ENCODE peak calls at places on chromosomes 16 and 17, in four cellular contexts. U is GM12865, Y is fibroblast of the aortic adventitia, S is Peyer's patch. N is an unnamed sample.
A peak's percentile ranks its signal among the peaks of the same experiment; 100 is the strongest.

GRCh38 chr17:15264542-15264941 is 584 bp downstream of the PMP22 start:
- DNase-seq in Y (no peak), S (no peak), U (no peak), N (no peak)

GRCh38 chr17:57987582-57988300 is at the start of gene VEZF1:
- DNase-seq in U (peak; percentile 86), Y (peak; percentile 44), S (peak; percentile 69), N (peak; percentile 44)

GRCh38 chr17:45432405-45433113 is at the start of gene ARHGAP27:
- DNase-seq in U (no peak), Y (no peak), S (peak; percentile 52), N (peak; percentile 10)

GRCh38 chr16:1331712-1332617 is 1.5 kb upstream of the BAIAP3 start:
- DNase-seq in U (peak; percentile 94), Y (no peak), S (peak; percentile 97), N (peak; percentile 28)

GRCh38 chr17:62963296-62963695 is 2.7 kb upstream of the TANC2 start:
- DNase-seq in Y (peak; percentile 75), S (no peak), U (no peak), N (peak; percentile 94)

GRCh38 chr17:354651-355556 is 2.3 kb upstream of the RPH3AL start:
- DNase-seq in Y (no peak), U (no peak), S (no peak), N (no peak)

GRCh38 chr16:3413730-3414379 is 12.8 kb downstream of the ZNF174 start:
- DNase-seq in U (no peak), S (no peak), Y (no peak), N (no peak)

GRCh38 chr17:67043283-67043682 is 1.1 kb upstream of the CACNG1 start:
- DNase-seq in Y (no peak), U (no peak), S (no peak), N (no peak)

GRCh38 chr16:24309222-24309905 is 53.2 kb downstream of the CACNG3 start:
- DNase-seq in Y (no peak), U (no peak), S (no peak), N (peak; percentile 25)

GRCh38 chr17:59165933-59166342 is 10.4 kb downstream of the PRR11 start:
- DNase-seq in Y (peak; percentile 66), S (peak; percentile 31), U (peak; percentile 63), N (peak; percentile 42)

GRCh38 chr16:70331588-70332358 is 14.9 kb upstream of the DDX19A start:
- DNase-seq in S (no peak), U (no peak), Y (peak; percentile 15), N (peak; percentile 12)

GRCh38 chr17:63529711-63530556 is 6.8 kb downstream of the KCNH6 start:
- DNase-seq in U (no peak), S (no peak), Y (no peak), N (no peak)

GRCh38 chr17:4950757-4951204 is at the start of gene ENO3:
- DNase-seq in S (no peak), U (no peak), Y (no peak), N (no peak)

GRCh38 chr17:19650826-19651225 is 2.3 kb downstream of the ALDH3A2 start:
- DNase-seq in S (no peak), Y (no peak), U (no peak), N (peak; percentile 49)

GRCh38 chr17:4631431-4631830 is 10.0 kb downstream of the ALOX15 start:
- DNase-seq in U (no peak), S (no peak), Y (no peak), N (no peak)

GRCh38 chr17:51263001-51263400 is 2.7 kb downstream of the UTP18 start:
- DNase-seq in S (no peak), Y (no peak), U (no peak), N (no peak)

GRCh38 chr17:30449480-30449879 is 27.7 kb upstream of the GOSR1 start:
- DNase-seq in U (no peak), Y (peak; percentile 71), S (no peak), N (peak; percentile 6)

DNA sequence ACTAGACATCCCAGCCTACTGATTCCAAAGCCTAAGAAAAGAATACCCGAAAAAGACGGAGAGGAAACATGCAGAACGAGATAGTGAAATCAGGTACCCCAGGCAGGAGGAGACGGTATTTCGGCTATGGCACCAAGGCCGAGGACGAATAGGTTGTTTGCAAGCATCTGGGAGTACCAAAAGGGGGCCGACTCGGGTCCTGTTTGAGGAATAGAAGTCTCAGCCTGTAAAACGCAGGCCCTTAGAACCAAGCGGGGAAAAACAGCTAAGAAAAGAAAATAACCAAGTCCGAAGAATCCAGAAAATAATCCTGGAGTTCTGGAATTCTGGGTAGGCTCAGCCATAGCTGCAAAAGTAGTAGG is 537 bp downstream of the SLC35B1 start:
- DNase-seq in U (peak; percentile 31), Y (peak; percentile 20), S (no peak), N (peak; percentile 14)
- TF ChIP-seq CTCF in U (no peak), Y (peak; percentile 9), S (no peak), N (no peak)

GRCh38 chr17:60577147-60577925 is 22.7 kb upstream of the PPM1D start:
- DNase-seq in U (peak; percentile 51), S (no peak), Y (peak; percentile 75), N (peak; percentile 65)
- TF ChIP-seq CTCF in U (no peak), S (no peak), Y (peak; percentile 36), N (no peak)

GRCh38 chr17:60229189-60229802 is 79.5 kb downstream of the CA4 start:
- DNase-seq in U (no peak), S (no peak), Y (peak; percentile 14), N (peak; percentile 51)
- TF ChIP-seq CTCF in U (no peak), S (peak; percentile 29), Y (no peak), N (no peak)

GRCh38 chr17:78019367-78019975 is 61.0 kb downstream of the TNRC6C start:
- DNase-seq in Y (peak; percentile 73), S (no peak), U (peak; percentile 51), N (peak; percentile 55)
- TF ChIP-seq CTCF in Y (peak; percentile 56), S (peak; percentile 62), U (peak; percentile 38), N (peak; percentile 58)

DNA sequence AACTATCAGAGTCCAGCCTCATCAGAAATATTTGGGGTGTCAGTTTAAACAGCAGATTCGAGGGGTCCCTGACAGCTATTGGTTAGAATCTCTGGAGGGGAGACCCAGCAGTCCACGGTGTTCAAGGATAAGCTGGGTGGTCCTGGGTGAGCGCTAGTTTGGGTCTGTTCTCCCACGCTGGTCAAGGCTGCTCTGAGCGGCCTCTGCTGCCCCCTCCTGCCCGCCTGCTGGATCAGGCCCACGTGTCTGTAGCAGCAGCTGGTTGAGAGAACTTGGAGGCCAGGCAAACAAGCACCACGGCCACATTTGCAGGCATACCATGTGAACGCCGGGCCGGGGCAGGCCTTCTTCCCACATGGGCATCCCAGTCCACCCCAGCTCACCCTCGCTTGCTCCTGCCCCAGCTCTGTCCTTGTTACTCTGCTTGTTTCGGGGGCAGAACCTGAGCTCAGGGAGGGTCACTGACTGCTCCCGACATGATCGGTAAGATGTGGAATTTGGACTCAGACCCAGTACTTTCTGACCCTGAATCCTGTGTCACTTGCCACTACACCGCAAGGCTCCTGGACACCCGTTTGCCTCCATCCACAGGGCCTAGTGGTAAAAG is 7.4 kb downstream of the FOXF1 start:
- DNase-seq in U (peak; percentile 46), Y (peak; percentile 68), S (peak; percentile 31), N (peak; percentile 64)
- TF ChIP-seq CTCF in U (peak; percentile 60), Y (peak; percentile 89), S (peak; percentile 55), N (peak; percentile 85)

DNA sequence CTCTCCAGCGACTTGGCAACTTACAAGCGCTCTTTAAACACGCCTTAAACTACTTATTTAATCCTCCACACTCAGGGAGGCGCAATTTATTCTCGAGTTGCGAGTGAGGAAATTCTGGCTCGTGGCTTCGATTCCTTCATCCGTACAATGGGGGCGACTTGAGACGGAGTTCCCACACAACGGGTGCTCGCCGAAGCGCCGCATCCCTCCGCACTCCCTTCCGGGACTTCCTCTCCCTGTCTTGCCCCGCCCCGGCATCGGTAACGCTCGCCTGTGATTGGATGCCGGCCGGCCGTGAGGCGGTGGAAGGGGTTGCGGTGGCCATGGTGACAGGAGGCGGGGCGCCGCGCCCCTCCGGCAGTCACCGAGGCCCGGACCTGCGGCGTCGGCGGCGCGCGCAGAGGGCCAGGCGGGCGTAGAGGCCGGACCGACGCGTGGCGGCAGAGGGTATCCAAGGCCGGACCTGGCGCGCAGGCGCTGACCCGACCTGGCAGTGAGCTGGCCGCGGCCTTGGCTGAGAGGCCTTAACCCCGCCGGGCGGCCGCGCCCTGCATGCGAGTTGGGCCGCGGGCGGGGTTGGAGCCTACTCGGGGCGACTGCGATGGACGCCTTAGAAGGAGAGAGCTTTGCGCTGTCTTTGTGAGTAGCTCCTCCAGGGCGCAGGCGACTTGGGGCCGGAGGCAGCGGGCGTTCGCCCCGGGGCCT is at the start of gene ARL2BP:
- DNase-seq in Y (peak; percentile 97), S (peak; percentile 98), U (peak; percentile 99), N (peak; percentile 95)
- TF ChIP-seq CTCF in Y (no peak), S (no peak), U (no peak), N (no peak)

DNA sequence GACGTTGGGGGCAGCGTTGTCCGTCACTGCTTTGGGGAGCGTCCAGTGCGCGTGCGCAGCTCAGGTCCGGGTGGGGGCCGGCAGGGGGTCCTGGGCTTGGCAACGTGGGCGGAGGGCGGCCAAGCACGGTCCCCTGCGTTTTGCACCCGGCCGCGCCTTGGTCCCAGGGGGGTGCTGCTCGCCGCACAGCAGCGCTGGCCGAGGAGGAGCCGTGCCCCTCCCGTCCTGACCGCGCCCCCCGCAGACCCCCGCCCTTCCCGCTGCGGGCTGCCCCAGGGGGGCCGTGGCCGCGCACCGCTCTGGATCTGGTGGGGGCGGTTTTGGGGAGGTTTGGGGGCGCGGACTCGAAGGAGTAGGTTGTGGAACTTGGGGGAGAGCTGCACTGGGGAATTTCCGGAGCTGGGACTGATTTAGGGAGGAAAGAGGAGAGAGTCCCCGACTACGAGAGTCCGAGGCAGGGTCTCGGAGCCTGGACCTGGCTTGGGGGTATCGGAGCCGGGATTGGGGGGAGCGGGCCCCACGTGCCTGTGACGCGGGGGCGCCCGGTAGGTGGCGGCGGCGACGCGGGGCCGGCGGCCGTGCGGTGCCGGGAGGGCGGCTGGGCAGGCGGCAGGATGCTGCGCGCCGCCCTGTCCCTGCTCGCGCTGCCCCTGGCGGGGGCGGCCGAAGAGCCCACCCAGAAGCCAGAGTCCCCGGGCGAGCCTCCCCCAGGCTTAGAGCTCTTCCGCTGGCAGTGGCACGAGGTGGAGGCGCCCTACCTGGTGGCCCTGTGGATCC is at the start of gene SLC9A5:
- DNase-seq in S (no peak), U (peak; percentile 54), Y (no peak), N (no peak)
- TF ChIP-seq CTCF in S (peak; percentile 23), U (no peak), Y (no peak), N (no peak)

N was measured in fibroblast of mammary gland.